ENCODE peak calls at places on chromosomes 7 and 10, in ten cellular contexts. M, G, B, U, T, R, K, O, X and S are unnamed samples.

GRCh38 chr7:94700926-94701554 is 45.1 kb upstream of the SGCE start:
- DNase-seq in R (no peak), B (no peak), M (no peak), O (no peak), X (no peak), K (no peak), T (no peak), U (no peak), G (no peak), S (no peak)

GRCh38 chr10:53111529-53111928 is 338.9 kb upstream of the MBL2 start:
- DNase-seq in K (no peak), O (no peak), T (no peak), G (no peak), U (no peak), X (no peak), B (no peak), M (no peak), R (no peak), S (no peak)

GRCh38 chr7:151272410-151272809 is 23.9 kb upstream of the SMARCD3 start:
- DNase-seq in R (no peak), K (no peak), O (no peak), U (no peak), G (no peak), T (no peak), M (no peak), X (no peak), B (no peak), S (no peak)

GRCh38 chr7:139471740-139472353 is 11.6 kb downstream of the KLRG2 start:
- DNase-seq in U (no peak), G (peak), B (no peak), X (no peak), O (no peak), K (no peak), R (no peak), M (peak), T (no peak), S (no peak)

GRCh38 chr10:116756277-116756676 is 13.9 kb upstream of the HSPA12A start:
- DNase-seq in U (no peak), K (no peak), G (no peak), T (no peak), B (no peak), O (no peak), R (peak), X (no peak), M (no peak), S (no peak)

GRCh38 chr7:116259821-116260440 is 49.6 kb downstream of the TES start:
- DNase-seq in M (no peak), O (no peak), G (no peak), X (peak), B (no peak), U (no peak), T (peak), R (no peak), K (peak), S (no peak)

GRCh38 chr10:70742537-70743429 is 42.4 kb downstream of the TBATA start:
- DNase-seq in K (peak), M (no peak), T (no peak), R (peak), B (no peak), U (no peak), X (no peak), O (no peak), G (no peak), S (no peak)

GRCh38 chr10:83606275-83606674 is 533.0 kb upstream of the GHITM start:
- DNase-seq in O (no peak), B (no peak), T (no peak), X (no peak), R (no peak), G (peak), U (no peak), M (no peak), K (peak), S (no peak)

GRCh38 chr7:2521341-2521745 is 1.8 kb downstream of the LFNG start:
- DNase-seq in M (no peak), B (no peak), O (no peak), T (no peak), K (no peak), R (no peak), G (no peak), U (no peak), X (no peak), S (no peak)

GRCh38 chr10:85927952-85928677 is 438.5 kb downstream of the GRID1 start:
- DNase-seq in M (no peak), X (no peak), K (no peak), B (no peak), O (no peak), T (peak), U (no peak), G (no peak), R (no peak), S (no peak)

GRCh38 chr10:68559872-68560200 is 301 bp upstream of the TET1 start:
- DNase-seq in M (no peak), U (peak), K (peak), X (no peak), R (no peak), T (no peak), B (no peak), G (no peak), O (no peak), S (no peak)

GRCh38 chr7:33250421-33250827 is 121.1 kb downstream of the BBS9 start:
- DNase-seq in G (no peak), M (no peak), K (peak), U (no peak), O (no peak), R (no peak), X (peak), B (no peak), T (no peak), S (no peak)

GRCh38 chr10:92530421-92530820 is 43.5 kb downstream of the IDE start:
- DNase-seq in U (no peak), B (no peak), T (no peak), G (no peak), X (no peak), R (no peak), O (no peak), M (no peak), K (no peak), S (no peak)

GRCh38 chr10:118504044-118504944 is 91.2 kb downstream of the PRLHR start:
- DNase-seq in U (no peak), X (peak), K (peak), R (no peak), B (no peak), T (peak), G (peak), O (no peak), M (no peak), S (no peak)